ENCODE peak calls at places on chromosomes 2 and 18, in eight cellular contexts. V, X, Z, N, W, A, L and U are unnamed samples.

GRCh38 chr2:3766824-3767223 is 63.4 kb downstream of the DCDC2C start:
- DNase-seq in V (no peak), W (no peak), L (no peak), Z (no peak), N (no peak), A (no peak), X (no peak), U (no peak)

GRCh38 chr2:1972428-1972827 is 228.1 kb upstream of the PXDN start:
- DNase-seq in X (peak; percentile 30), A (no peak), L (no peak), V (peak; percentile 20), W (no peak), N (peak; percentile 52), Z (no peak), U (peak; percentile 22)

GRCh38 chr2:44510246-44510645 is 148.5 kb downstream of the CAMKMT start:
- DNase-seq in N (no peak), L (no peak), X (no peak), V (no peak), W (no peak), A (no peak), Z (no peak), U (no peak)

GRCh38 chr2:66447676-66448075 is 12.8 kb downstream of the MEIS1 start:
- DNase-seq in X (no peak), A (no peak), N (no peak), Z (no peak), W (no peak), L (no peak), V (no peak), U (no peak)

GRCh38 chr2:146135245-146135644 is 1615.3 kb upstream of the ZEB2 start:
- DNase-seq in N (peak; percentile 12), X (no peak), A (no peak), V (no peak), W (no peak), Z (no peak), L (no peak), U (peak; percentile 77)

GRCh38 chr2:201532686-201533304 is 81.3 kb downstream of the STRADB start:
- DNase-seq in V (no peak), A (peak; percentile 52), X (no peak), N (peak; percentile 31), Z (no peak), W (peak; percentile 26), L (no peak), U (no peak)

GRCh38 chr18:34942276-34942675 is 98.9 kb upstream of the MAPRE2 start:
- DNase-seq in N (no peak), W (no peak), V (no peak), Z (no peak), X (no peak), L (no peak), A (no peak), U (peak; percentile 27)

GRCh38 chr2:98517636-98518035 is 73.0 kb downstream of the INPP4A start:
- DNase-seq in N (no peak), A (no peak), X (no peak), V (no peak), L (no peak), W (no peak), Z (no peak), U (no peak)

GRCh38 chr2:3563521-3563976 is 5.4 kb upstream of the RNASEH1 start:
- DNase-seq in Z (no peak), X (no peak), A (no peak), W (no peak), N (no peak), V (no peak), L (no peak), U (no peak)